ENCODE peak calls at places on chromosome 17, in ten cellular contexts. One of them, this sample, is unnamed.

GRCh38 chr17:14616508-14616907 is 315.6 kb downstream of the HS3ST3B1 start:
- DNase-seq in stimulated activated CD4-positive, alpha-beta T cell treated with anti-CD3 and anti-CD28 coated beads, TNF-alpha, amount 100 ng/mL, for 4 hours: no peak
- DNase-seq in substantia nigra: no peak
- DNase-seq in stimulated activated CD8-positive, alpha-beta memory T cell treated with anti-CD3 and anti-CD28 coated beads, Interleukin-4, amount 100 ng/mL, for 48 hours: no peak
- DNase-seq in HTR-8/SVneo: peak; percentile 25
- DNase-seq in SW480: no peak
- DNase-seq in prostate gland: no peak
- DNase-seq in neural progenitor cell: no peak
- DNase-seq in tibial nerve: no peak
- DNase-seq in NCI-H1092 treated with DMSO at 0.1 percent for 48 hours: no peak
- DNase-seq in this sample: no peak

GRCh38 chr17:81551458-81552243 is 502 bp downstream of the FAAP100 start:
- DNase-seq in prostate gland: no peak
- DNase-seq in stimulated activated CD8-positive, alpha-beta memory T cell treated with anti-CD3 and anti-CD28 coated beads, Interleukin-4, amount 100 ng/mL, for 48 hours: peak; percentile 45
- DNase-seq in tibial nerve: no peak
- DNase-seq in HTR-8/SVneo: no peak
- DNase-seq in stimulated activated CD4-positive, alpha-beta T cell treated with anti-CD3 and anti-CD28 coated beads, TNF-alpha, amount 100 ng/mL, for 4 hours: no peak
- DNase-seq in substantia nigra: no peak
- DNase-seq in SW480: peak; percentile 16
- DNase-seq in NCI-H1092 treated with DMSO at 0.1 percent for 48 hours: no peak
- DNase-seq in neural progenitor cell: peak; percentile 49
- DNase-seq in this sample: no peak

GRCh38 chr17:59332890-59333377 is 1.5 kb downstream of the YPEL2 start:
- DNase-seq in tibial nerve: peak; percentile 37
- DNase-seq in NCI-H1092 treated with DMSO at 0.1 percent for 48 hours: no peak
- DNase-seq in neural progenitor cell: no peak
- DNase-seq in substantia nigra: peak; percentile 41
- DNase-seq in SW480: no peak
- DNase-seq in HTR-8/SVneo: no peak
- DNase-seq in prostate gland: peak; percentile 36
- DNase-seq in stimulated activated CD8-positive, alpha-beta memory T cell treated with anti-CD3 and anti-CD28 coated beads, Interleukin-4, amount 100 ng/mL, for 48 hours: peak; percentile 33
- DNase-seq in stimulated activated CD4-positive, alpha-beta T cell treated with anti-CD3 and anti-CD28 coated beads, TNF-alpha, amount 100 ng/mL, for 4 hours: no peak
- DNase-seq in this sample: no peak

GRCh38 chr17:12821376-12821940 is 32.2 kb downstream of the ARHGAP44 start:
- DNase-seq in substantia nigra: no peak
- DNase-seq in SW480: no peak
- DNase-seq in tibial nerve: no peak
- DNase-seq in prostate gland: peak; percentile 16
- DNase-seq in neural progenitor cell: no peak
- DNase-seq in stimulated activated CD8-positive, alpha-beta memory T cell treated with anti-CD3 and anti-CD28 coated beads, Interleukin-4, amount 100 ng/mL, for 48 hours: no peak
- DNase-seq in NCI-H1092 treated with DMSO at 0.1 percent for 48 hours: no peak
- DNase-seq in stimulated activated CD4-positive, alpha-beta T cell treated with anti-CD3 and anti-CD28 coated beads, TNF-alpha, amount 100 ng/mL, for 4 hours: no peak
- DNase-seq in HTR-8/SVneo: no peak
- DNase-seq in this sample: no peak

GRCh38 chr17:18109935-18110334 is 1.4 kb downstream of the MYO15A start:
- DNase-seq in stimulated activated CD8-positive, alpha-beta memory T cell treated with anti-CD3 and anti-CD28 coated beads, Interleukin-4, amount 100 ng/mL, for 48 hours: no peak
- DNase-seq in stimulated activated CD4-positive, alpha-beta T cell treated with anti-CD3 and anti-CD28 coated beads, TNF-alpha, amount 100 ng/mL, for 4 hours: no peak
- DNase-seq in HTR-8/SVneo: no peak
- DNase-seq in SW480: no peak
- DNase-seq in NCI-H1092 treated with DMSO at 0.1 percent for 48 hours: no peak
- DNase-seq in prostate gland: no peak
- DNase-seq in substantia nigra: no peak
- DNase-seq in neural progenitor cell: no peak
- DNase-seq in tibial nerve: no peak
- DNase-seq in this sample: no peak

GRCh38 chr17:31480067-31480466 is 88.6 kb downstream of the RAB11FIP4 start:
- DNase-seq in SW480: no peak
- DNase-seq in stimulated activated CD8-positive, alpha-beta memory T cell treated with anti-CD3 and anti-CD28 coated beads, Interleukin-4, amount 100 ng/mL, for 48 hours: no peak
- DNase-seq in neural progenitor cell: no peak
- DNase-seq in tibial nerve: no peak
- DNase-seq in substantia nigra: no peak
- DNase-seq in prostate gland: no peak
- DNase-seq in NCI-H1092 treated with DMSO at 0.1 percent for 48 hours: no peak
- DNase-seq in stimulated activated CD4-positive, alpha-beta T cell treated with anti-CD3 and anti-CD28 coated beads, TNF-alpha, amount 100 ng/mL, for 4 hours: no peak
- DNase-seq in HTR-8/SVneo: no peak
- DNase-seq in this sample: no peak

GRCh38 chr17:48373882-48374281 is 56.1 kb downstream of the SKAP1 start:
- DNase-seq in prostate gland: no peak
- DNase-seq in neural progenitor cell: no peak
- DNase-seq in stimulated activated CD4-positive, alpha-beta T cell treated with anti-CD3 and anti-CD28 coated beads, TNF-alpha, amount 100 ng/mL, for 4 hours: no peak
- DNase-seq in stimulated activated CD8-positive, alpha-beta memory T cell treated with anti-CD3 and anti-CD28 coated beads, Interleukin-4, amount 100 ng/mL, for 48 hours: no peak
- DNase-seq in tibial nerve: no peak
- DNase-seq in substantia nigra: no peak
- DNase-seq in NCI-H1092 treated with DMSO at 0.1 percent for 48 hours: no peak
- DNase-seq in SW480: no peak
- DNase-seq in HTR-8/SVneo: no peak
- DNase-seq in this sample: no peak

GRCh38 chr17:81537343-81537855 is 9.2 kb downstream of the FSCN2 start:
- DNase-seq in stimulated activated CD4-positive, alpha-beta T cell treated with anti-CD3 and anti-CD28 coated beads, TNF-alpha, amount 100 ng/mL, for 4 hours: no peak
- DNase-seq in NCI-H1092 treated with DMSO at 0.1 percent for 48 hours: peak; percentile 77
- DNase-seq in neural progenitor cell: peak; percentile 70
- DNase-seq in substantia nigra: no peak
- DNase-seq in prostate gland: no peak
- DNase-seq in tibial nerve: no peak
- DNase-seq in SW480: peak; percentile 55
- DNase-seq in stimulated activated CD8-positive, alpha-beta memory T cell treated with anti-CD3 and anti-CD28 coated beads, Interleukin-4, amount 100 ng/mL, for 48 hours: peak; percentile 54
- DNase-seq in HTR-8/SVneo: peak; percentile 41
- DNase-seq in this sample: no peak

GRCh38 chr17:16286947-16287562 is 66.2 kb downstream of the CENPV start:
- DNase-seq in neural progenitor cell: no peak
- DNase-seq in substantia nigra: no peak
- DNase-seq in HTR-8/SVneo: no peak
- DNase-seq in SW480: peak; percentile 46
- DNase-seq in tibial nerve: no peak
- DNase-seq in prostate gland: no peak
- DNase-seq in stimulated activated CD8-positive, alpha-beta memory T cell treated with anti-CD3 and anti-CD28 coated beads, Interleukin-4, amount 100 ng/mL, for 48 hours: peak; percentile 33
- DNase-seq in stimulated activated CD4-positive, alpha-beta T cell treated with anti-CD3 and anti-CD28 coated beads, TNF-alpha, amount 100 ng/mL, for 4 hours: no peak
- DNase-seq in NCI-H1092 treated with DMSO at 0.1 percent for 48 hours: no peak
- DNase-seq in this sample: no peak

GRCh38 chr17:65193305-65194293 is 56.4 kb downstream of the RGS9 start:
- DNase-seq in NCI-H1092 treated with DMSO at 0.1 percent for 48 hours: no peak
- DNase-seq in SW480: no peak
- DNase-seq in stimulated activated CD8-positive, alpha-beta memory T cell treated with anti-CD3 and anti-CD28 coated beads, Interleukin-4, amount 100 ng/mL, for 48 hours: no peak
- DNase-seq in stimulated activated CD4-positive, alpha-beta T cell treated with anti-CD3 and anti-CD28 coated beads, TNF-alpha, amount 100 ng/mL, for 4 hours: no peak
- DNase-seq in tibial nerve: no peak
- DNase-seq in prostate gland: no peak
- DNase-seq in neural progenitor cell: no peak
- DNase-seq in substantia nigra: no peak
- DNase-seq in HTR-8/SVneo: no peak
- DNase-seq in this sample: no peak

GRCh38 chr17:83194761-83195329 is 115.4 kb downstream of the METRNL start:
- DNase-seq in stimulated activated CD8-positive, alpha-beta memory T cell treated with anti-CD3 and anti-CD28 coated beads, Interleukin-4, amount 100 ng/mL, for 48 hours: peak; percentile 45
- DNase-seq in tibial nerve: peak; percentile 13
- DNase-seq in neural progenitor cell: no peak
- DNase-seq in stimulated activated CD4-positive, alpha-beta T cell treated with anti-CD3 and anti-CD28 coated beads, TNF-alpha, amount 100 ng/mL, for 4 hours: no peak
- DNase-seq in HTR-8/SVneo: no peak
- DNase-seq in substantia nigra: no peak
- DNase-seq in SW480: no peak
- DNase-seq in NCI-H1092 treated with DMSO at 0.1 percent for 48 hours: no peak
- DNase-seq in prostate gland: no peak
- DNase-seq in this sample: no peak

GRCh38 chr17:7557825-7558543 is 566 bp upstream of the TNFSF13 start:
- DNase-seq in NCI-H1092 treated with DMSO at 0.1 percent for 48 hours: peak; percentile 66
- DNase-seq in HTR-8/SVneo: no peak
- DNase-seq in stimulated activated CD8-positive, alpha-beta memory T cell treated with anti-CD3 and anti-CD28 coated beads, Interleukin-4, amount 100 ng/mL, for 48 hours: no peak
- DNase-seq in substantia nigra: peak; percentile 71
- DNase-seq in prostate gland: peak; percentile 94
- DNase-seq in SW480: peak; percentile 52
- DNase-seq in neural progenitor cell: peak; percentile 71
- DNase-seq in stimulated activated CD4-positive, alpha-beta T cell treated with anti-CD3 and anti-CD28 coated beads, TNF-alpha, amount 100 ng/mL, for 4 hours: no peak
- DNase-seq in tibial nerve: peak; percentile 74
- DNase-seq in this sample: peak; percentile 59

GRCh38 chr17:19454074-19454473 is 43.0 kb downstream of the RNF112 start:
- DNase-seq in substantia nigra: no peak
- DNase-seq in stimulated activated CD4-positive, alpha-beta T cell treated with anti-CD3 and anti-CD28 coated beads, TNF-alpha, amount 100 ng/mL, for 4 hours: no peak
- DNase-seq in tibial nerve: no peak
- DNase-seq in HTR-8/SVneo: no peak
- DNase-seq in stimulated activated CD8-positive, alpha-beta memory T cell treated with anti-CD3 and anti-CD28 coated beads, Interleukin-4, amount 100 ng/mL, for 48 hours: no peak
- DNase-seq in neural progenitor cell: no peak
- DNase-seq in prostate gland: no peak
- DNase-seq in SW480: no peak
- DNase-seq in NCI-H1092 treated with DMSO at 0.1 percent for 48 hours: no peak
- DNase-seq in this sample: no peak

GRCh38 chr17:40372031-40372430 is 7.5 kb upstream of the GJD3 start:
- DNase-seq in prostate gland: no peak
- DNase-seq in NCI-H1092 treated with DMSO at 0.1 percent for 48 hours: no peak
- DNase-seq in stimulated activated CD8-positive, alpha-beta memory T cell treated with anti-CD3 and anti-CD28 coated beads, Interleukin-4, amount 100 ng/mL, for 48 hours: no peak
- DNase-seq in HTR-8/SVneo: no peak
- DNase-seq in neural progenitor cell: no peak
- DNase-seq in stimulated activated CD4-positive, alpha-beta T cell treated with anti-CD3 and anti-CD28 coated beads, TNF-alpha, amount 100 ng/mL, for 4 hours: no peak
- DNase-seq in substantia nigra: no peak
- DNase-seq in SW480: no peak
- DNase-seq in tibial nerve: no peak
- DNase-seq in this sample: no peak

GRCh38 chr17:56510554-56511342 is 82.8 kb upstream of the NOG start:
- DNase-seq in substantia nigra: no peak
- DNase-seq in tibial nerve: no peak
- DNase-seq in NCI-H1092 treated with DMSO at 0.1 percent for 48 hours: no peak
- DNase-seq in stimulated activated CD4-positive, alpha-beta T cell treated with anti-CD3 and anti-CD28 coated beads, TNF-alpha, amount 100 ng/mL, for 4 hours: no peak
- DNase-seq in neural progenitor cell: no peak
- DNase-seq in prostate gland: no peak
- DNase-seq in SW480: no peak
- DNase-seq in stimulated activated CD8-positive, alpha-beta memory T cell treated with anti-CD3 and anti-CD28 coated beads, Interleukin-4, amount 100 ng/mL, for 48 hours: no peak
- DNase-seq in HTR-8/SVneo: no peak
- DNase-seq in this sample: no peak

GRCh38 chr17:39208136-39208535 is 8.1 kb downstream of the RPL19 start:
- DNase-seq in neural progenitor cell: no peak
- DNase-seq in stimulated activated CD4-positive, alpha-beta T cell treated with anti-CD3 and anti-CD28 coated beads, TNF-alpha, amount 100 ng/mL, for 4 hours: no peak
- DNase-seq in HTR-8/SVneo: no peak
- DNase-seq in stimulated activated CD8-positive, alpha-beta memory T cell treated with anti-CD3 and anti-CD28 coated beads, Interleukin-4, amount 100 ng/mL, for 48 hours: no peak
- DNase-seq in NCI-H1092 treated with DMSO at 0.1 percent for 48 hours: no peak
- DNase-seq in prostate gland: no peak
- DNase-seq in substantia nigra: no peak
- DNase-seq in tibial nerve: no peak
- DNase-seq in SW480: no peak
- DNase-seq in this sample: peak; percentile 87

GRCh38 chr17:15354256-15354655 is 12.9 kb upstream of the TEKT3 start:
- DNase-seq in HTR-8/SVneo: no peak
- DNase-seq in NCI-H1092 treated with DMSO at 0.1 percent for 48 hours: no peak
- DNase-seq in stimulated activated CD4-positive, alpha-beta T cell treated with anti-CD3 and anti-CD28 coated beads, TNF-alpha, amount 100 ng/mL, for 4 hours: no peak
- DNase-seq in substantia nigra: no peak
- DNase-seq in stimulated activated CD8-positive, alpha-beta memory T cell treated with anti-CD3 and anti-CD28 coated beads, Interleukin-4, amount 100 ng/mL, for 48 hours: no peak
- DNase-seq in neural progenitor cell: no peak
- DNase-seq in SW480: peak; percentile 52
- DNase-seq in tibial nerve: no peak
- DNase-seq in prostate gland: no peak
- DNase-seq in this sample: no peak

GRCh38 chr17:7886227-7887037 is 2.2 kb upstream of the CHD3 start:
- DNase-seq in substantia nigra: no peak
- DNase-seq in stimulated activated CD4-positive, alpha-beta T cell treated with anti-CD3 and anti-CD28 coated beads, TNF-alpha, amount 100 ng/mL, for 4 hours: peak; percentile 15
- DNase-seq in NCI-H1092 treated with DMSO at 0.1 percent for 48 hours: peak; percentile 61
- DNase-seq in HTR-8/SVneo: peak; percentile 18
- DNase-seq in SW480: peak; percentile 40
- DNase-seq in prostate gland: peak; percentile 68
- DNase-seq in stimulated activated CD8-positive, alpha-beta memory T cell treated with anti-CD3 and anti-CD28 coated beads, Interleukin-4, amount 100 ng/mL, for 48 hours: peak; percentile 70
- DNase-seq in tibial nerve: no peak
- DNase-seq in neural progenitor cell: peak; percentile 59
- DNase-seq in this sample: no peak

GRCh38 chr17:12545877-12546513 is 119.7 kb upstream of the MYOCD start:
- DNase-seq in tibial nerve: no peak
- DNase-seq in neural progenitor cell: peak; percentile 68
- DNase-seq in stimulated activated CD4-positive, alpha-beta T cell treated with anti-CD3 and anti-CD28 coated beads, TNF-alpha, amount 100 ng/mL, for 4 hours: no peak
- DNase-seq in NCI-H1092 treated with DMSO at 0.1 percent for 48 hours: peak; percentile 1
- DNase-seq in prostate gland: no peak
- DNase-seq in substantia nigra: no peak
- DNase-seq in stimulated activated CD8-positive, alpha-beta memory T cell treated with anti-CD3 and anti-CD28 coated beads, Interleukin-4, amount 100 ng/mL, for 48 hours: no peak
- DNase-seq in HTR-8/SVneo: peak; percentile 33
- DNase-seq in SW480: peak; percentile 47
- DNase-seq in this sample: no peak

GRCh38 chr17:64978138-64978537 is 58.9 kb upstream of the LRRC37A3 start:
- DNase-seq in NCI-H1092 treated with DMSO at 0.1 percent for 48 hours: no peak
- DNase-seq in stimulated activated CD8-positive, alpha-beta memory T cell treated with anti-CD3 and anti-CD28 coated beads, Interleukin-4, amount 100 ng/mL, for 48 hours: no peak
- DNase-seq in SW480: no peak
- DNase-seq in HTR-8/SVneo: no peak
- DNase-seq in stimulated activated CD4-positive, alpha-beta T cell treated with anti-CD3 and anti-CD28 coated beads, TNF-alpha, amount 100 ng/mL, for 4 hours: no peak
- DNase-seq in tibial nerve: no peak
- DNase-seq in prostate gland: no peak
- DNase-seq in neural progenitor cell: no peak
- DNase-seq in substantia nigra: no peak
- DNase-seq in this sample: no peak

GRCh38 chr17:183021-183420 is 1.6 kb upstream of the DOC2B start:
- DNase-seq in neural progenitor cell: no peak
- DNase-seq in tibial nerve: no peak
- DNase-seq in SW480: no peak
- DNase-seq in stimulated activated CD8-positive, alpha-beta memory T cell treated with anti-CD3 and anti-CD28 coated beads, Interleukin-4, amount 100 ng/mL, for 48 hours: no peak
- DNase-seq in NCI-H1092 treated with DMSO at 0.1 percent for 48 hours: no peak
- DNase-seq in substantia nigra: no peak
- DNase-seq in prostate gland: no peak
- DNase-seq in HTR-8/SVneo: no peak
- DNase-seq in stimulated activated CD4-positive, alpha-beta T cell treated with anti-CD3 and anti-CD28 coated beads, TNF-alpha, amount 100 ng/mL, for 4 hours: no peak
- DNase-seq in this sample: peak; percentile 45

GRCh38 chr17:50181601-50182345 is 16.0 kb downstream of the SGCA start:
- DNase-seq in HTR-8/SVneo: no peak
- DNase-seq in prostate gland: no peak
- DNase-seq in NCI-H1092 treated with DMSO at 0.1 percent for 48 hours: no peak
- DNase-seq in stimulated activated CD8-positive, alpha-beta memory T cell treated with anti-CD3 and anti-CD28 coated beads, Interleukin-4, amount 100 ng/mL, for 48 hours: no peak
- DNase-seq in SW480: peak; percentile 43
- DNase-seq in tibial nerve: no peak
- DNase-seq in neural progenitor cell: no peak
- DNase-seq in stimulated activated CD4-positive, alpha-beta T cell treated with anti-CD3 and anti-CD28 coated beads, TNF-alpha, amount 100 ng/mL, for 4 hours: no peak
- DNase-seq in substantia nigra: no peak
- DNase-seq in this sample: no peak

GRCh38 chr17:21033350-21033749 is 9.5 kb downstream of the USP22 start:
- DNase-seq in HTR-8/SVneo: no peak
- DNase-seq in SW480: no peak
- DNase-seq in substantia nigra: no peak
- DNase-seq in prostate gland: no peak
- DNase-seq in tibial nerve: no peak
- DNase-seq in neural progenitor cell: no peak
- DNase-seq in stimulated activated CD8-positive, alpha-beta memory T cell treated with anti-CD3 and anti-CD28 coated beads, Interleukin-4, amount 100 ng/mL, for 48 hours: no peak
- DNase-seq in stimulated activated CD4-positive, alpha-beta T cell treated with anti-CD3 and anti-CD28 coated beads, TNF-alpha, amount 100 ng/mL, for 4 hours: no peak
- DNase-seq in NCI-H1092 treated with DMSO at 0.1 percent for 48 hours: no peak
- DNase-seq in this sample: no peak

GRCh38 chr17:28174352-28175046 is 132.0 kb downstream of the NLK start:
- DNase-seq in neural progenitor cell: no peak
- DNase-seq in substantia nigra: no peak
- DNase-seq in HTR-8/SVneo: no peak
- DNase-seq in NCI-H1092 treated with DMSO at 0.1 percent for 48 hours: no peak
- DNase-seq in tibial nerve: no peak
- DNase-seq in SW480: peak; percentile 23
- DNase-seq in stimulated activated CD8-positive, alpha-beta memory T cell treated with anti-CD3 and anti-CD28 coated beads, Interleukin-4, amount 100 ng/mL, for 48 hours: peak; percentile 37
- DNase-seq in stimulated activated CD4-positive, alpha-beta T cell treated with anti-CD3 and anti-CD28 coated beads, TNF-alpha, amount 100 ng/mL, for 4 hours: peak; percentile 10
- DNase-seq in prostate gland: no peak
- DNase-seq in this sample: no peak

GRCh38 chr17:15918661-15919259 is 26.2 kb upstream of the ADORA2B start:
- DNase-seq in SW480: no peak
- DNase-seq in HTR-8/SVneo: no peak
- DNase-seq in NCI-H1092 treated with DMSO at 0.1 percent for 48 hours: no peak
- DNase-seq in prostate gland: peak; percentile 22
- DNase-seq in stimulated activated CD8-positive, alpha-beta memory T cell treated with anti-CD3 and anti-CD28 coated beads, Interleukin-4, amount 100 ng/mL, for 48 hours: no peak
- DNase-seq in tibial nerve: no peak
- DNase-seq in substantia nigra: no peak
- DNase-seq in neural progenitor cell: no peak
- DNase-seq in stimulated activated CD4-positive, alpha-beta T cell treated with anti-CD3 and anti-CD28 coated beads, TNF-alpha, amount 100 ng/mL, for 4 hours: no peak
- DNase-seq in this sample: no peak